ENCODE peak calls at places on chromosomes 12 and 14, in seven cellular contexts. T is Daoy; J is T-helper 1 cell; P is bronchial epithelial cell; F is ELF-1; E is CD4-positive, alpha-beta T cell; S is GM12878. Q is an unnamed sample.

GRCh38 chr12:125773033-125773432 is 707.8 kb downstream of the AACS start:
- DNase-seq in S (no peak), E (no peak), P (no peak), T (peak), J (no peak), F (peak), Q (no peak)

GRCh38 chr12:93002278-93003054 is 73.4 kb upstream of the EEA1 start:
- DNase-seq in F (no peak), P (peak), E (no peak), J (no peak), S (no peak), T (peak), Q (peak)

GRCh38 chr12:120662879-120663278 is 22.5 kb downstream of the CABP1 start:
- DNase-seq in S (peak), P (no peak), E (no peak), J (no peak), T (no peak), F (no peak), Q (no peak)

GRCh38 chr12:21607701-21608100 is 3.1 kb upstream of the GYS2 start:
- DNase-seq in J (no peak), P (peak), T (no peak), F (no peak), E (no peak), S (no peak), Q (no peak)

GRCh38 chr12:54222609-54223008 is 33.8 kb upstream of the SMUG1 start:
- DNase-seq in F (no peak), T (peak), J (no peak), E (no peak), P (peak), S (no peak), Q (peak)

GRCh38 chr14:87386453-87386980 is 606.5 kb downstream of the GALC start:
- DNase-seq in S (no peak), P (no peak), J (no peak), F (no peak), E (no peak), T (no peak), Q (no peak)

GRCh38 chr14:73269729-73270651 is 32.7 kb downstream of the PAPLN start:
- DNase-seq in S (no peak), T (no peak), P (peak), E (no peak), F (peak), J (no peak), Q (no peak)

GRCh38 chr12:105382771-105383632 is 52.5 kb downstream of the C12orf75 start:
- DNase-seq in F (peak), E (no peak), S (peak), P (peak), J (no peak), T (peak), Q (peak)

GRCh38 chr12:49923878-49924610 is 20.3 kb upstream of the FAIM2 start:
- DNase-seq in S (no peak), E (no peak), F (no peak), T (no peak), J (no peak), P (no peak), Q (no peak)

GRCh38 chr12:1217191-1217949 is 226.3 kb downstream of the ERC1 start:
- DNase-seq in F (no peak), T (peak), P (peak), S (no peak), J (no peak), E (no peak), Q (peak)

GRCh38 chr12:101877816-101878811 is 734 bp downstream of the DRAM1 start:
- DNase-seq in J (no peak), E (no peak), F (peak), T (peak), S (no peak), P (peak), Q (no peak)

GRCh38 chr14:71344506-71344905 is 437.2 kb downstream of the PCNX1 start:
- DNase-seq in S (no peak), P (no peak), E (no peak), J (no peak), T (no peak), F (no peak), Q (no peak)

GRCh38 chr12:132141976-132142678 is 2.0 kb downstream of the DDX51 start:
- DNase-seq in P (no peak), E (no peak), S (no peak), T (no peak), J (no peak), F (no peak), Q (no peak)

GRCh38 chr12:2274733-2275132 is 221.9 kb downstream of the CACNA1C start:
- DNase-seq in T (no peak), S (no peak), P (no peak), J (no peak), E (no peak), F (no peak), Q (no peak)

GRCh38 chr12:84362552-84362897 is 550.1 kb downstream of the SLC6A15 start:
- DNase-seq in T (no peak), F (no peak), S (no peak), P (no peak), E (no peak), J (no peak), Q (no peak)

GRCh38 chr12:93578221-93578620 is 5.7 kb downstream of the SOCS2 start:
- DNase-seq in E (no peak), P (no peak), J (no peak), T (no peak), F (no peak), S (no peak), Q (no peak)

GRCh38 chr12:57223191-57224165 is 6.0 kb upstream of the SHMT2 start:
- DNase-seq in J (no peak), F (no peak), T (no peak), P (no peak), E (no peak), S (no peak), Q (no peak)

GRCh38 chr12:107064687-107065086 is 28.7 kb downstream of the CRY1 start:
- DNase-seq in S (no peak), T (no peak), F (no peak), P (no peak), J (no peak), E (no peak), Q (no peak)

GRCh38 chr12:123142518-123142840 is 8.4 kb downstream of the PITPNM2 start:
- DNase-seq in J (no peak), E (no peak), P (no peak), S (no peak), T (no peak), F (no peak), Q (no peak)

GRCh38 chr12:71152838-71153237 is 5.0 kb downstream of the TSPAN8 start:
- DNase-seq in J (no peak), P (peak), T (no peak), F (no peak), S (no peak), E (no peak), Q (no peak)

GRCh38 chr12:111270773-111271172 is 98.1 kb downstream of the PHETA1 start:
- DNase-seq in P (peak), T (peak), J (no peak), F (peak), S (no peak), E (no peak), Q (no peak)

GRCh38 chr14:75224561-75224960 is 48.1 kb upstream of the TMED10 start:
- DNase-seq in F (no peak), P (no peak), E (no peak), S (no peak), J (no peak), T (no peak), Q (no peak)

GRCh38 chr12:132872975-132873421 is 14.4 kb downstream of the CHFR start:
- DNase-seq in T (no peak), F (no peak), J (no peak), E (no peak), S (peak), P (no peak), Q (no peak)

Q was measured in HS-27A.